ENCODE peak calls at places on chromosomes 12 and 14, in four cellular contexts. S is T1000; Q is stimulated activated CD4-positive, alpha-beta T cell treated with anti-CD3 and anti-CD28 coated beads, Interleukin-12 subunit alpha, Interleukin-12 subunit beta, amount 100 ng/mL, for 4 hours; G is anterior cingulate cortex. K is an unnamed sample.

GRCh38 chr14:52175982-52176502 is 91.5 kb upstream of the PTGDR start:
- DNase-seq in G (no peak), Q (no peak), S (no peak), K (peak)

GRCh38 chr12:65765436-65765813 is 58.9 kb upstream of the HMGA2 start:
- DNase-seq in G (no peak), S (no peak), Q (no peak), K (no peak)

GRCh38 chr12:80320121-80320678 is 123.8 kb upstream of the PTPRQ start:
- DNase-seq in S (no peak), G (no peak), Q (no peak), K (no peak)

GRCh38 chr12:119423285-119423684 is 88.8 kb downstream of the CCDC60 start:
- DNase-seq in S (no peak), G (no peak), Q (no peak), K (no peak)

GRCh38 chr12:68378859-68379628 is 46.9 kb upstream of the MDM1 start:
- DNase-seq in G (no peak), Q (no peak), S (no peak), K (no peak)

GRCh38 chr12:47775100-47775911 is 2.3 kb downstream of the SLC48A1 start:
- DNase-seq in G (peak), S (no peak), Q (no peak), K (no peak)

GRCh38 chr14:105905456-105905855 is 379.1 kb downstream of the TMEM121 start:
- DNase-seq in Q (no peak), S (no peak), G (no peak), K (no peak)

GRCh38 chr14:53929871-53930685 is 26.5 kb downstream of the BMP4 start:
- DNase-seq in G (no peak), S (no peak), Q (no peak), K (no peak)

GRCh38 chr12:52564582-52564981 is 9.1 kb downstream of the KRT74 start:
- DNase-seq in S (no peak), G (no peak), Q (no peak), K (no peak)

GRCh38 chr14:92759679-92760523 is 11.5 kb upstream of the LGMN start:
- DNase-seq in G (no peak), S (no peak), Q (no peak), K (no peak)

GRCh38 chr14:33352821-33353220 is 414.1 kb downstream of the NPAS3 start:
- DNase-seq in G (no peak), Q (no peak), S (no peak), K (no peak)

GRCh38 chr12:103840399-103840880 is 594 bp downstream of the NT5DC3 start:
- DNase-seq in Q (peak), G (no peak), S (peak), K (no peak)

GRCh38 chr12:38424436-38424835 is 107.9 kb downstream of the ALG10B start:
- DNase-seq in S (no peak), Q (no peak), G (no peak), K (no peak)

GRCh38 chr14:39265741-39266588 is 32.2 kb downstream of the MIA2 start:
- DNase-seq in G (no peak), S (no peak), Q (no peak), K (peak)

GRCh38 chr12:122977655-122978392 is 2.7 kb upstream of the ARL6IP4 start:
- DNase-seq in G (no peak), S (no peak), Q (no peak), K (no peak)

GRCh38 chr14:83120187-83120586 is 1586.5 kb upstream of the SEL1L start:
- DNase-seq in Q (no peak), S (no peak), G (no peak), K (no peak)

GRCh38 chr14:34662558-34663088 is 32.7 kb upstream of the SNX6 start:
- DNase-seq in Q (no peak), G (no peak), S (no peak), K (no peak)

GRCh38 chr12:30795660-30796507 is 41.1 kb upstream of the CAPRIN2 start:
- DNase-seq in Q (peak), G (no peak), S (peak), K (no peak)

GRCh38 chr14:93337143-93337753 is 4.4 kb upstream of the BTBD7 start:
- DNase-seq in S (no peak), Q (no peak), G (no peak), K (no peak)

GRCh38 chr14:98909251-98909944 is 362.6 kb downstream of the BCL11B start:
- DNase-seq in Q (no peak), G (no peak), S (peak), K (no peak)

GRCh38 chr14:68548194-68549056 is 244.4 kb downstream of the ZFP36L1 start:
- DNase-seq in S (peak), Q (no peak), G (peak), K (no peak)

GRCh38 chr12:50251619-50252300 is 31.6 kb downstream of the LIMA1 start:
- DNase-seq in Q (no peak), G (no peak), S (no peak), K (no peak)

GRCh38 chr12:30188602-30189326 is 405.0 kb upstream of the TMTC1 start:
- DNase-seq in Q (no peak), S (no peak), G (no peak), K (no peak)

GRCh38 chr12:104384141-104384880 is 72.4 kb upstream of the CHST11 start:
- DNase-seq in S (no peak), Q (no peak), G (no peak), K (no peak)

GRCh38 chr12:26116829-26117228 is 8.0 kb downstream of the BHLHE41 start:
- DNase-seq in Q (no peak), S (no peak), G (no peak), K (no peak)

GRCh38 chr14:75417674-75418073 is 10.1 kb upstream of the JDP2 start:
- DNase-seq in Q (no peak), G (no peak), S (no peak), K (no peak)

GRCh38 chr14:91354221-91354916 is 63.3 kb downstream of the CCDC88C start:
- DNase-seq in Q (no peak), G (no peak), S (no peak), K (no peak)

GRCh38 chr12:57772429-57773322 is at the start of gene EEF1AKMT3:
- DNase-seq in G (no peak), Q (peak), S (peak), K (no peak)

GRCh38 chr12:32502693-32503510 is 103.5 kb downstream of the FGD4 start:
- DNase-seq in Q (no peak), G (peak), S (no peak), K (no peak)

K was measured in GM12864.